ENCODE peak calls at places on chromosome 9, in five cellular contexts. M is left ventricle myocardium inferior; G is naive thymus-derived CD4-positive, alpha-beta T cell; T is CD8-positive, alpha-beta memory T cell; X is IMR-90. U is an unnamed sample. For H3K27me3, the result is how much of the 10 kb centered on the place peaks cover.

GRCh38 chr9:106860731-106861584 is 2.0 kb upstream of the ZNF462 start:
- DNase-seq in M (peak), G (no peak), T (no peak), X (peak), U (peak)

GRCh38 chr9:134698587-134699342 is 57.2 kb downstream of the COL5A1 start:
- DNase-seq in M (peak), G (no peak), T (no peak), X (peak), U (peak)

GRCh38 chr9:111999319-111999718 is 102.7 kb downstream of the UGCG start:
- DNase-seq in M (no peak), G (no peak), T (no peak), X (no peak), U (no peak)

GRCh38 chr9:90053027-90053426 is 448.2 kb downstream of the GADD45G start:
- DNase-seq in M (no peak), G (no peak), T (no peak), X (no peak), U (no peak)

GRCh38 chr9:113665756-113666155 is 202.2 kb downstream of the RGS3 start:
- DNase-seq in M (no peak), G (no peak), T (no peak), X (no peak), U (peak)

GRCh38 chr9:112020680-112021596 is 124.3 kb downstream of the UGCG start:
- DNase-seq in M (no peak), G (no peak), T (no peak), X (peak), U (no peak)

GRCh38 chr9:37026085-37026935 is 7.8 kb downstream of the PAX5 start:
- DNase-seq in M (no peak), G (no peak), T (no peak), X (no peak), U (no peak)

GRCh38 chr9:81588148-81588874 is 101.0 kb downstream of the TLE1 start:
- DNase-seq in M (no peak), G (no peak), T (no peak), X (peak), U (no peak)

GRCh38 chr9:93686880-93687236 is 110.5 kb downstream of the PHF2 start:
- DNase-seq in M (no peak), G (no peak), T (no peak), X (no peak), U (peak)

GRCh38 chr9:134852906-134853654 is 27.5 kb upstream of the FCN2 start:
- DNase-seq in M (no peak), G (no peak), T (no peak), X (no peak), U (no peak)

GRCh38 chr9:112433715-112434392 is 52.8 kb upstream of the KIAA1958 start:
- DNase-seq in M (no peak), G (no peak), T (no peak), X (no peak), U (no peak)

GRCh38 chr9:37910271-37910670 is 6.3 kb upstream of the SLC25A51 start:
- DNase-seq in M (no peak), G (no peak), T (no peak), X (no peak), U (no peak)

GRCh38 chr9:107940622-107941021 is 451.1 kb upstream of the KLF4 start:
- DNase-seq in M (no peak), G (no peak), T (no peak), X (no peak), U (no peak)

GRCh38 chr9:131999692-132000551 is 79.7 kb downstream of the MED27 start:
- DNase-seq in M (no peak), G (no peak), T (no peak), X (peak), U (no peak)

GRCh38 chr9:649128-650074 is 192.1 kb upstream of the DMRT1 start:
- DNase-seq in M (no peak), G (no peak), T (no peak), X (no peak), U (no peak)

GRCh38 chr9:16030513-16031185 is 477.8 kb downstream of the CCDC171 start:
- DNase-seq in M (no peak), G (no peak), T (no peak), X (peak), U (no peak)

GRCh38 chr9:16048129-16048528 is 495.3 kb downstream of the CCDC171 start:
- DNase-seq in M (no peak), G (no peak), T (no peak), X (no peak), U (no peak)

GRCh38 chr9:135098400-135099105 is 11.1 kb downstream of the OLFM1 start:
- DNase-seq in M (no peak), G (no peak), T (no peak), X (no peak), U (no peak)

GRCh38 chr9:3525088-3525835 is 539 bp downstream of the RFX3 start:
- DNase-seq in M (peak), G (peak), T (no peak), X (no peak), U (no peak)

GRCh38 chr9:130994546-130995398 is 14.2 kb upstream of the LAMC3 start:
- DNase-seq in M (no peak), G (no peak), T (no peak), X (no peak), U (no peak)

GRCh38 chr9:1986341-1986740 is 28.8 kb upstream of the SMARCA2 start:
- DNase-seq in M (no peak), G (no peak), T (no peak), X (no peak), U (no peak)

GRCh38 chr9:15622596-15622995 is 69.8 kb downstream of the CCDC171 start:
- DNase-seq in M (no peak), G (no peak), T (no peak), X (peak), U (no peak)

GRCh38 chr9:135310134-135310533 is 169.4 kb upstream of the PPP1R26 start:
- DNase-seq in M (no peak), G (no peak), T (no peak), X (no peak), U (no peak)

GRCh38 chr9:4774209-4774608 is 18.5 kb upstream of the RCL1 start:
- DNase-seq in M (no peak), G (no peak), T (no peak), X (no peak), U (no peak)

GRCh38 chr9:80197661-80198060 is 625.9 kb downstream of the TLE4 start:
- DNase-seq in M (no peak), G (no peak), T (no peak), X (peak), U (no peak)

GRCh38 chr9:73202992-73203391 is 51.3 kb downstream of the ANXA1 start:
- DNase-seq in M (no peak), G (no peak), T (no peak), X (no peak), U (no peak)

GRCh38 chr9:35180801-35181200 is 19.0 kb downstream of the UNC13B start:
- DNase-seq in M (no peak), G (no peak), T (no peak), X (no peak), U (no peak)
- H3K27me3 ChIP-seq in M (under half), G (under half), T (under half), X (under half), U (under half)

GRCh38 chr9:126616521-126616976 is 2.8 kb downstream of the LMX1B start:
- DNase-seq in M (no peak), G (no peak), T (no peak), X (no peak), U (no peak)
- H3K27me3 ChIP-seq in M (half or more), G (under half), T (under half), X (half or more), U (under half)

DNA sequence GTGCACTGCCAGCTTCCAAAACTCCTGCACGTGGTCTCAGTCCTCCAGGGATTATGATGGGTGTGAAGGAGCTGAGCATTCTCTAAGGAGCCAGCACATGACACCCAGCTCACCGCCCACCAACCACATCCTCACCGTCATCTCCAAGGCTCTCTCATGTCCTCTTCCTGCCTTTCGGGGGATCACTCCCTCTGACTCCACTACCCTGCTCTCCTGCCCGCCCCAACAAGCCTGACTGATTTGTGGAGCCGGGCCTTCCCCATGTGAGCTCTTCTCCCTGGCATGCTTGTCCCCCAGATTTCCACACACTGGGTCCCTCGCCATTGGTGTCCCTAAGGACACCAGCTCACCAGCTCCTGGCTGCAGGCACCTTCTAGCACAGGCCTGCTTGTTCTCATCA is 1.9 kb downstream of the ABO start:
- DNase-seq in M (no peak), G (no peak), T (no peak), X (no peak), U (no peak)
- H3K27me3 ChIP-seq in M (under half), G (under half), T (under half), X (half or more), U (under half)

DNA sequence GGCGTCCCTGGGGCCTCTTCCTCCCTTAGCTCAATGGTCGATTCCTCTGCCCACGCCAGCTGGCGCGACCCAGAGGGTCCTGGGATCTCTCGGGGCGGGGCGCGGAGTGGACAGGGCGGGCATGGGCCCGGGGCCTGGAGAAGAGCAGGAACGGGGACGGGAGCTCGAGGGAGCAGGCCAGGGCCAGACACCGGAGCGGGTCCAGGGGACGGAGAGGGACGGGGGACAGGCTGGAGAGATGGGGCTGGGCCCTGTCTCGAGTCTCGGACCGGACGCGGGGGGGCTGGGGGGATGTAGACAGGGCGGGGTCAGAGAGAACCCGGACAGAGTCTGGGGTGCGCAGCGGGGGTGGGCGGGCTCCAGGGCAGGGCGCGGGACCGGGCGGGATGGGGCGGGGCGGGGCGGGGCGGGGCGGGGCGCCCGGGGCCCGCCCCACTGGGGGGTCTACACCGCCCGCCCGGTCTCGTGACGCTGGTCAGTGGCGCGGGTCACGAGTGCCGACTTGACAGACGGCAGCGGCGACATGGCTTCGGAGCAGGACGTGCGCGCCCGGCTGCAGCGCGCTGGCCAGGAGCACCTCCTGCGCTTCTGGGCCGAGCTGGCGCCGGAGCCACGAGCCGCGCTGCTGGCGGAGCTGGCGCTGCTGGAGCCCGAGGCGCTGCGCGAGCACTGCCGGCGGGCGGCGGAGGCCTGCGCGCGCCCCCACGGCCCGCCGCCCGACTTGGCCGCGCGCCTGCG is at the start of gene UAP1L1:
- DNase-seq in M (peak), G (no peak), T (peak), X (peak), U (no peak)
- H3K27me3 ChIP-seq in M (under half), G (under half), T (under half), X (under half), U (under half)

GRCh38 chr9:119036969-119037368 is 332.3 kb downstream of the BRINP1 start:
- DNase-seq in M (no peak), G (no peak), T (no peak), X (no peak), U (no peak)
- H3K27me3 ChIP-seq in M (under half), G (under half), T (under half), X (under half), U (under half)

DNA sequence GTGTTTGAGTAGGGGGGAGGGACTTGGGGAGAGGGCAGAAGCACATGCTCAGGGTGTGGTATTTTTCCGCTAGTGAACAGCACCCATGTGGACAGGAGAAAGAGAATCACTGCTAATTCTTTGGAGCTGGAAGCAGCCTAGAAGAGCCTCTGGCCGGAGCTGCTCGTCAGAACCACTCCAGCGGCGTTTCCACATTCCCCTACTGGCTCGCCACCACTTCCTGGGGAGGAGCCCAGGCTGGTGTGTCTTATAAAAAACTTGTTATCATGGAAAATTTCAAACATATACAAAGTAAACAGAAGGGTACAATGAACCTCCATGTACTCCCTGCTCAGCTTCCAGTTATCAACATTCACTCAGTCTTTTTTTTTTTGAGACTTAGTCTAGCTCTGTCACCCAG is 26.7 kb downstream of the LHX2 start:
- DNase-seq in M (no peak), G (no peak), T (no peak), X (no peak), U (no peak)
- H3K27me3 ChIP-seq in M (half or more), G (under half), T (under half), X (half or more), U (under half)

DNA sequence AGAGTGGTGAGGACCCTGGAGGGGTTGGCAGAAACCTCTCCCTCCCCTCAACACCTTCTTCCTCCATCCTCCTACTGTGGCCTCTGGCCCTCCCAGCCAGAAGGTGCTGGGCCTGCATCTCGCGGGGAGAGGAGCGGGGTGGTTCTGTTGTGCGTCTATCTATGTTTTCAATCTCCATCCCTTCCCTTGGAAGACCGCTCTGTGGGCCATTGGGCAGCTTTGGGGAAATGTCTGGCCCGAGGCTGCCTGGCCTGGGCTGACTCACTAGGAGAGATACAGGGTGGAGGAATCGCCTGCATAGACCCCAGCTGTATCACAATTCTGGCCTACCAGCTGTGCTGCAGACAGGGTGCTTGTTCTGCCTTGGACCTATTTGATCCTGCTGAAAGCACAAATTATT is 48.4 kb upstream of the DAB2IP start:
- DNase-seq in M (no peak), G (no peak), T (no peak), X (no peak), U (no peak)
- H3K27me3 ChIP-seq in M (under half), G (under half), T (under half), X (under half), U (under half)

DNA sequence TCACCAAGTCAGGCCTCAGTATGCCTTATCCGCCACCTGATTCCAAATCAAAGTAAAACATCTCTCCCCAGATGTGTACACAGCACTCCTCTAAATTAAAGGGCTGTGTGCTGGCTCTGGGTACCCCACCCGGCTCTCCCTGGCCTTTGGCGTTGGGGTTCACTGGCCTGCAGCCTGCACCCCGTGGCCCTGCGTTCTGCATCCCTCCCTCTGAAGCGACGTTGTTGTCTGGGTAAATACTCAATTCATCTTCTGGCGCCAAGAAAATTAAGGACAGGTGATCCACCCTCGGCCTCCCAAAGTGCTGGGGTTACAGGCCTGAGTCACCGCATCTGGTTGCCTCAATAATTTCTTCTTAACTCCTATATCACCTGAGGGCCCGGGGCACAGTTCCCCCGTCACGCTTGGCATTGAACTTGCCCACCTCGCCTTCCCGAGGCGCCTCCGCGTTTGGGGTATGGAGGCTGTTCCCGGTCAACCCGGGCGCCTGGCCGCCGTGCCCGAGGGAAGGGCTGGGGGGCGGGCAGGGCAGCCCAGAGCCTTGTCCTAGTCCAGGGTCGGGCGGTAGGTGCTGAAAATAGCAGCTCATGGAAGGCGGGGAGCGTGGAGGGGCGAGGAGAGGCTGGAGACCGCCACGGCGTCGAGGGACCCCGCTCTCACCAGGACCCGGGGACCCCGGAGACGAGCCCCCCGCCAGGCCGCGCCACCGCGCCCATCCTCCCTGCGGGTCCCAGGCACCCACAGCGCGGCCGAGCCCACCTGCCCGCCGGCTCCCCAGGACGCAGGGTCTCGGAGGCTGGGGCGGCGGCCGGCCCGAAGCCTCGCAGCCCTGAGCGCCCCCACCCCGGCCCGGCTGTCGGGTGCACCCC is 531 bp downstream of the ABO start:
- DNase-seq in M (no peak), G (no peak), T (no peak), X (no peak), U (no peak)
- H3K27me3 ChIP-seq in M (half or more), G (under half), T (under half), X (half or more), U (under half)

GRCh38 chr9:133580971-133581370 is 28.2 kb downstream of the FAM163B start:
- DNase-seq in M (no peak), G (no peak), T (no peak), X (no peak), U (no peak)
- H3K27me3 ChIP-seq in M (under half), G (under half), T (under half), X (under half), U (under half)

U was measured in breast epithelium.